ENCODE peak calls at places on chromosomes 13 and 19, in seven cellular contexts. S, L, M, O, J, B and E are unnamed samples.

GRCh38 chr13:30735025-30735967 is at the start of gene ALOX5AP:
- DNase-seq in S (no peak), L (no peak), M (no peak), O (no peak), J (peak; percentile 92), B (no peak), E (no peak)

GRCh38 chr19:31286491-31286890 is 62.7 kb downstream of the TSHZ3 start:
- DNase-seq in S (no peak), L (no peak), M (no peak), O (no peak), J (no peak), B (no peak), E (no peak)

GRCh38 chr19:8528500-8528899 is 14.5 kb upstream of the ZNF414 start:
- DNase-seq in S (no peak), L (peak; percentile 11), M (no peak), O (no peak), J (no peak), B (no peak), E (no peak)

GRCh38 chr13:41053384-41053826 is 7.9 kb upstream of the WBP4 start:
- DNase-seq in S (no peak), L (peak; percentile 59), M (no peak), O (no peak), J (peak; percentile 71), B (peak; percentile 20), E (no peak)

GRCh38 chr13:114203536-114203935 is 24.5 kb downstream of the CFAP97D2 start:
- DNase-seq in S (no peak), L (no peak), M (no peak), O (no peak), J (no peak), B (no peak), E (no peak)

GRCh38 chr19:51468545-51468920 is 9.8 kb upstream of the CEACAM18 start:
- DNase-seq in S (no peak), L (no peak), M (no peak), O (no peak), J (no peak), B (no peak), E (no peak)

GRCh38 chr13:37446503-37446902 is 152.1 kb downstream of the POSTN start:
- DNase-seq in S (peak; percentile 1), L (peak; percentile 86), M (peak; percentile 98), O (no peak), J (no peak), B (no peak), E (no peak)

GRCh38 chr19:40165362-40165937 is 25.8 kb upstream of the MAP3K10 start:
- DNase-seq in S (peak; percentile 40), L (peak; percentile 56), M (no peak), O (peak; percentile 36), J (peak; percentile 65), B (peak; percentile 77), E (peak; percentile 36)

GRCh38 chr13:44879452-44880058 is 109.7 kb downstream of the NUFIP1 start:
- DNase-seq in S (peak; percentile 12), L (peak; percentile 77), M (peak; percentile 48), O (no peak), J (peak; percentile 43), B (peak; percentile 52), E (no peak)

GRCh38 chr19:16904599-16904998 is 15.8 kb downstream of the F2RL3 start:
- DNase-seq in S (no peak), L (no peak), M (no peak), O (no peak), J (no peak), B (no peak), E (no peak)

GRCh38 chr13:77697208-77698103 is at the start of gene SLAIN1:
- DNase-seq in S (peak; percentile 65), L (peak; percentile 28), M (peak; percentile 15), O (peak; percentile 81), J (peak; percentile 92), B (peak; percentile 49), E (peak; percentile 80)

GRCh38 chr13:77389617-77389984 is 62.7 kb upstream of the MYCBP2 start:
- DNase-seq in S (no peak), L (no peak), M (no peak), O (no peak), J (no peak), B (no peak), E (no peak)

GRCh38 chr19:6501740-6502648 is at the start of gene TUBB4A:
- DNase-seq in S (no peak), L (no peak), M (no peak), O (peak; percentile 50), J (peak; percentile 84), B (no peak), E (no peak)

GRCh38 chr13:54078271-54078670 is 1049.7 kb downstream of the OLFM4 start:
- DNase-seq in S (no peak), L (no peak), M (no peak), O (no peak), J (no peak), B (no peak), E (no peak)

GRCh38 chr19:30692517-30692870 is 320.3 kb downstream of the ZNF536 start:
- DNase-seq in S (no peak), L (peak; percentile 4), M (no peak), O (no peak), J (no peak), B (no peak), E (no peak)

GRCh38 chr19:15025237-15025636 is 24.0 kb upstream of the CASP14 start:
- DNase-seq in S (no peak), L (peak; percentile 3), M (no peak), O (no peak), J (peak; percentile 38), B (peak; percentile 23), E (no peak)

GRCh38 chr13:106602178-106602577 is 34.2 kb upstream of the ARGLU1 start:
- DNase-seq in S (no peak), L (no peak), M (no peak), O (no peak), J (no peak), B (no peak), E (peak; percentile 64)

GRCh38 chr19:34497112-34497805 is 15.7 kb downstream of the WTIP start:
- DNase-seq in S (no peak), L (no peak), M (no peak), O (no peak), J (no peak), B (no peak), E (no peak)

GRCh38 chr13:40624338-40624737 is 42.1 kb downstream of the FOXO1 start:
- DNase-seq in S (no peak), L (peak; percentile 23), M (peak; percentile 23), O (no peak), J (no peak), B (no peak), E (no peak)

GRCh38 chr19:5491565-5491964 is 36.3 kb downstream of the ZNRF4 start:
- DNase-seq in S (no peak), L (no peak), M (no peak), O (no peak), J (no peak), B (no peak), E (no peak)

DNA sequence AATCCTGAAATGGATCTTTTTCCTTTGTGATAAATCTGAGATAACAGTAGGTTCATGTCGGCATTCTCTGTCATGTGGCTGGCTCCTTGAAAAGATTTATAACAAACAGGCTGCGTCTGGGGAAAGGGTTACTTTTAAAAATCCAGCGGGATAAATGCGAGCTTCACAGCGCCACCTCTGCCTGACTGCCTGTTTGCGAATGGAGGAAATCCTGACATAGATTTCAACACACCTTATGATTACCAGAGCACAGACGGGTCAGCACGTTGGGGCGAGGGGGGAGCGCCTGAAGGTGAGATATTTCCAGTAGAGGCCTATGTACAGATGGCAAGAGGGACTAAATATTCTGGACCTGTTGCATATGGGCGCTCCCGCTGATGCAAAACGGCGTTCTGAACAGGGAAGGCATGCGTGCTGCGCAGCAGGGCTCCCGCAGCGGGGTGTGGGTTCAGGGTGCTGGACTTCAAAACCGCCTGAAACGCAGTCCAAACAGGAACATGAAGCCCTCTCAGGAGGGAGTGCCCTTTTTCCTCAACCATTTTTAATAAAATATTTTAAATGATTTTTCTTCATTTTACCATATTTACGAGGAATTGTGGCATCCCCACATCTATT is 445.3 kb upstream of the SGCG start:
- DNase-seq in S (no peak), L (peak; percentile 1), M (no peak), O (no peak), J (no peak), B (peak; percentile 25), E (no peak)
- TF ChIP-seq CTCF in S (no peak), L (no peak), M (no peak), O (peak; percentile 28), J (no peak), B (peak; percentile 34), E (no peak)

GRCh38 chr13:67232384-67232783 is 2.2 kb upstream of the PCDH9 start:
- DNase-seq in S (no peak), L (no peak), M (no peak), O (no peak), J (no peak), B (no peak), E (no peak)
- H3K4me3 ChIP-seq in S (no peak overlapping the region), L (no peak overlapping the region), M (no peak overlapping the region), O (peak overlapping the region; percentile 87), J (no peak overlapping the region), B (no peak overlapping the region), E (no peak overlapping the region)

GRCh38 chr13:64051278-64051677 is 2635.6 kb upstream of the PCDH20 start:
- DNase-seq in S (no peak), L (no peak), M (no peak), O (no peak), J (no peak), B (no peak), E (no peak)

GRCh38 chr13:64052526-64052925 is 2636.9 kb upstream of the PCDH20 start:
- DNase-seq in S (no peak), L (no peak), M (no peak), O (no peak), J (no peak), B (no peak), E (no peak)

GRCh38 chr13:64057372-64058020 is 2641.8 kb upstream of the PCDH20 start:
- DNase-seq in S (no peak), L (no peak), M (no peak), O (no peak), J (no peak), B (no peak), E (no peak)

GRCh38 chr13:64054306-64054705 is 2638.7 kb upstream of the PCDH20 start:
- DNase-seq in S (no peak), L (no peak), M (no peak), O (no peak), J (no peak), B (no peak), E (no peak)
- H3K9me3 ChIP-seq in S (no peaks in the 10 kb centered on the region), L (no peaks in the 10 kb centered on the region), M (no peaks in the 10 kb centered on the region), O (peaks cover 19% of the 10 kb centered on the region), J (no peaks in the 10 kb centered on the region), B (no peaks in the 10 kb centered on the region), E (no peaks in the 10 kb centered on the region)

DNA sequence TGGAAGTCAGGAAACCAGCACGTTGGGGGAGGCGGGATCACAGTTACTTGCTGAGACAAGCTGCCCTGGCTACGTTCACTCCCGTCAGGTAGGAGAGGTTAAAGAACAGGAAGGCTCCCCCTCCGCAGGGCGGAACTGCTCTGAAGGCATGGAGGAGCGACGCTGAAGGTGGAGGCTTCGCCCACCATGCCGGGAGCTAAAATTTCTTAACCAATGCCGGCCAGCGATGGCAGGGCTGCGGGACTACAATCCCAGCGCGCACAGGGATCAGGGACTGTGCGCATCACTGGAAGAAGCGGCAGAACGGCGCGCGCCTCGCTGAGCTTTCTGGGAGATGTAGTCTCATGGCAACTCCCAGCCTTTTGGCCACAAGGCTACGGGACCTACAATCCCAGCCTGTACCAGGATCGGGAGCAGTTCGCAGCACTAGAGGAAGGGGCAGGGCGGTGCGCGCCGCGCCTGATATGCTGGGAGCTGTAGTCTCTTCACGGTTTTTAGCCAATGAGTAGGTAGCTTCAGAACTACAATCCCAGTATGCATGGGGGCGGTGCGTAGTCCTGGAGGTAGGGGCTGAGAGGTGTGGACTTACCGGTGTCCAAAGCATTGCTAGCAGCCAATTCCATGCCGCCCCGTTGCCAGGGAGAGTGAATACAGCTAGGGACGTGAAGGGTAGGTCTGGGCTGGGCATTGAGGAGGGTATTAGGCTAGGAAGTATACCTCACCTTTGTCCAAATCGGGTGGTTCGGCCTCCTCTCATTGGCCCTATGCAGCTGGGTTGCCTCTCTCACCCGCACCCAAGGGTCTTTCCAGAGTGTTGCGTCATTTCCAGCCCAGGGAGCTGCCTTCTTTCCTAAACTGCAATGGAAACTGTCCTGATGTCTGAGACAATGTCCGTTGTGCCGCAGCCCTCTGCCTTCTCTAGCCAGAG is 12.8 kb upstream of the ZNF682 start:
- DNase-seq in S (peak; percentile 92), L (peak; percentile 100), M (peak; percentile 99), O (peak; percentile 95), J (no peak), B (no peak), E (peak; percentile 96)
- TF ChIP-seq CTCF in S (no peak), L (no peak), M (no peak), O (peak; percentile 33), J (no peak), B (no peak), E (no peak)